ENCODE peak calls at places on chromosomes 16 and 17, in nine cellular contexts. A, T, B, I, P, Z, Q, D and N are unnamed samples.

GRCh38 chr17:75147878-75148546 is 6.3 kb downstream of the JPT1 start:
- DNase-seq in A (peak), T (no peak), B (peak), I (peak), P (no peak), Z (no peak), Q (no peak), D (no peak), N (no peak)

GRCh38 chr17:32142038-32142856 is at the start of gene RHOT1:
- DNase-seq in A (peak), T (peak), B (peak), I (peak), P (peak), Z (peak), Q (peak), D (peak), N (peak)

GRCh38 chr17:18004345-18004744 is 31.7 kb downstream of the DRC3 start:
- DNase-seq in A (no peak), T (no peak), B (no peak), I (no peak), P (no peak), Z (no peak), Q (no peak), D (no peak), N (no peak)

GRCh38 chr16:48317614-48318013 is 67.6 kb downstream of the SIAH1 start:
- DNase-seq in A (no peak), T (no peak), B (no peak), I (no peak), P (no peak), Z (no peak), Q (no peak), D (no peak), N (peak)

GRCh38 chr17:798246-798645 is 16.1 kb downstream of the MRM3 start:
- DNase-seq in A (no peak), T (no peak), B (no peak), I (no peak), P (no peak), Z (no peak), Q (no peak), D (no peak), N (no peak)

GRCh38 chr17:77280304-77280910 is 139.6 kb downstream of the SEC14L1 start:
- DNase-seq in A (no peak), T (peak), B (peak), I (peak), P (no peak), Z (no peak), Q (no peak), D (peak), N (peak)

GRCh38 chr16:31177136-31177535 is 2.8 kb upstream of the FUS start:
- DNase-seq in A (no peak), T (no peak), B (no peak), I (no peak), P (no peak), Z (no peak), Q (no peak), D (no peak), N (peak)

GRCh38 chr17:7403043-7403901 is 625 bp downstream of the TMEM256 start:
- DNase-seq in A (no peak), T (peak), B (peak), I (peak), P (peak), Z (peak), Q (peak), D (peak), N (no peak)

GRCh38 chr16:68126395-68126794 is 41.2 kb downstream of the NFATC3 start:
- DNase-seq in A (no peak), T (no peak), B (no peak), I (no peak), P (no peak), Z (no peak), Q (no peak), D (no peak), N (no peak)

GRCh38 chr17:5237541-5238016 is 2.9 kb upstream of the SCIMP start:
- DNase-seq in A (peak), T (peak), B (peak), I (peak), P (no peak), Z (peak), Q (peak), D (peak), N (peak)

GRCh38 chr16:16190546-16190945 is 32.7 kb downstream of the ABCC6 start:
- DNase-seq in A (no peak), T (no peak), B (no peak), I (no peak), P (no peak), Z (no peak), Q (no peak), D (no peak), N (no peak)

GRCh38 chr16:64858076-64858475 is 263.8 kb downstream of the CDH11 start:
- DNase-seq in A (no peak), T (no peak), B (no peak), I (no peak), P (no peak), Z (no peak), Q (no peak), D (no peak), N (no peak)

GRCh38 chr17:60165223-60165622 is 15.4 kb downstream of the CA4 start:
- DNase-seq in A (no peak), T (no peak), B (no peak), I (no peak), P (peak), Z (no peak), Q (no peak), D (no peak), N (no peak)
- TF ChIP-seq CTCF in A (no peak), T (no peak), B (no peak), I (no peak), P (no peak), Z (no peak), Q (no peak), D (no peak), N (no peak)

GRCh38 chr16:84207266-84207665 is 16.3 kb downstream of the ADAD2 start:
- DNase-seq in A (no peak), T (no peak), B (no peak), I (no peak), P (no peak), Z (no peak), Q (no peak), D (no peak), N (no peak)

GRCh38 chr16:84209989-84210388 is 19.0 kb downstream of the ADAD2 start:
- DNase-seq in A (no peak), T (no peak), B (no peak), I (no peak), P (no peak), Z (no peak), Q (no peak), D (no peak), N (no peak)

GRCh38 chr16:84207869-84208268 is 16.9 kb downstream of the ADAD2 start:
- DNase-seq in A (no peak), T (no peak), B (no peak), I (no peak), P (no peak), Z (no peak), Q (no peak), D (no peak), N (no peak)

GRCh38 chr16:84205976-84206691 is 15.2 kb downstream of the ADAD2 start:
- DNase-seq in A (no peak), T (no peak), B (no peak), I (no peak), P (no peak), Z (no peak), Q (no peak), D (no peak), N (no peak)
- TF ChIP-seq CTCF in A (no peak), T (no peak), B (no peak), I (no peak), P (no peak), Z (no peak), Q (no peak), D (no peak), N (no peak)

GRCh38 chr16:1145383-1146100 is 7.4 kb upstream of the CACNA1H start:
- DNase-seq in A (no peak), T (no peak), B (no peak), I (no peak), P (no peak), Z (peak), Q (no peak), D (no peak), N (no peak)
- TF ChIP-seq CTCF in A (no peak), T (no peak), B (no peak), I (no peak), P (no peak), Z (no peak), Q (no peak), D (no peak), N (no peak)

DNA sequence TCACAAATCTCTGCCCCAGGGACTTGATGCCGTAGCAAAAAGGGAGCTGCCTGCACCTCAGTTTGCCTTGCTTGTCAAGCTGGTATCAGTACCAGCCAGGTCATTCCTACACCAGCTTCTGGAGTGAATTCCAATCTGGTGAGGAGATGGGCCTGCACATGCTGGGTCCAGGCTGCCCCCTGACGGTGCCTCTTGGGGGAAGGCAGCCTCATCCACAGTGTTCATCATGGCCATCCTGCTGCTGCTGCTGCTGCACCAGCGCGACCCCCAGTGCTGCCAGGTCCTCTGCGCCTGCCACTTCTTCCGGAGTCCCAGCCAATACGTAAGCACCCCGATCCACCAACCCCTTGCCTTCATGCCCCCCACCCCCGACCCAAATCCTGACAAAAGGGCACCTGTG is 8.3 kb downstream of the MRPL27 start:
- DNase-seq in A (no peak), T (no peak), B (no peak), I (no peak), P (peak), Z (peak), Q (no peak), D (no peak), N (no peak)
- TF ChIP-seq CTCF in A (no peak), T (peak), B (no peak), I (no peak), P (no peak), Z (no peak), Q (no peak), D (no peak), N (no peak)

DNA sequence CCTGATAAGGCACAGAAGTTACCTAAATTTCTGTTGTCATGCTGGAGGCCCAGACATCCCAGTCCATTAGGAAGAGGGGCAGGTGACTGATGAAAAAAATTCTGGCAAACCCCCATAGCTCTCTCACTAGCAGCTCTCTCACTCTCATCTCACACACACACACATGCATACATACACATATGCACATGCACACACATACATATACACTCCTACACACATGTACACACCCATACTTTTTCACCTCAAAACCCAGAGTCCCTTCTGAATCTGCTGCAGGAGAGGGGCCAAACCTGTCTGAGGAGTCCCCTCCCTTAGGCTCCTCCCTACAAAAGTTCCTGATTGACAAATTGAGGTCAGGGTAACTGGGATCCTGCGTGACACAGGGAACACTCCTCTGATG is 22.6 kb upstream of the SDR42E2 start:
- DNase-seq in A (no peak), T (no peak), B (no peak), I (no peak), P (no peak), Z (no peak), Q (no peak), D (no peak), N (no peak)
- TF ChIP-seq CTCF in A (no peak), T (no peak), B (no peak), I (no peak), P (no peak), Z (no peak), Q (no peak), D (no peak), N (no peak)

DNA sequence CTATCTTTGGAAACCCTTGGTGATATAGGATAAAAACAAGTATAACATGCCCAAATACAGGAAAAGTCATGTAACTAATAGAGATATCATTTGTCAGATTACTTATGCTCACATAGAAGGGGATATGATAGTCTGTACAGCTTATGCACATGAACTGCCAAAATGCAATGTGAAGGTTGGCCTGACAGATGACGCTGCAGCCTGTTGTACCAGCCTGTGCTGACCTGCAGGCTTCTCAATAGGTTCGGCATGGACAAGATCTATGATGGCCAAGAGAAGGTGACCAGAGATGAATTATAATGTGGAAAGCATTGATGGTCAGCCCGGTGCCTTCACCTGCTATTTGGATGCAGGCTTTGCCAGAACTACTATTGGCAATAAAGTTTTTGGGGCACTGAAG is 12.7 kb downstream of the WFIKKN2 start:
- DNase-seq in A (no peak), T (no peak), B (no peak), I (no peak), P (no peak), Z (no peak), Q (no peak), D (no peak), N (no peak)
- TF ChIP-seq CTCF in A (no peak), T (no peak), B (no peak), I (no peak), P (no peak), Z (no peak), Q (no peak), D (no peak), N (no peak)

GRCh38 chr17:82107341-82107860 is 9.4 kb upstream of the FASN start:
- DNase-seq in A (peak), T (peak), B (no peak), I (no peak), P (peak), Z (no peak), Q (no peak), D (no peak), N (no peak)
- TF ChIP-seq CTCF in A (no peak), T (peak), B (no peak), I (no peak), P (no peak), Z (peak), Q (no peak), D (no peak), N (no peak)

GRCh38 chr17:65933290-65933689 is 258.6 kb downstream of the CEP112 start:
- DNase-seq in A (no peak), T (no peak), B (no peak), I (no peak), P (no peak), Z (no peak), Q (no peak), D (no peak), N (no peak)

GRCh38 chr17:65936013-65936412 is 255.9 kb downstream of the CEP112 start:
- DNase-seq in A (no peak), T (no peak), B (no peak), I (no peak), P (no peak), Z (no peak), Q (no peak), D (no peak), N (peak)

GRCh38 chr17:65930140-65930715 is 261.7 kb downstream of the CEP112 start:
- DNase-seq in A (no peak), T (no peak), B (no peak), I (no peak), P (no peak), Z (no peak), Q (no peak), D (no peak), N (no peak)

GRCh38 chr17:65926599-65926998 is 265.3 kb downstream of the CEP112 start:
- DNase-seq in A (no peak), T (no peak), B (no peak), I (no peak), P (no peak), Z (no peak), Q (no peak), D (no peak), N (no peak)

DNA sequence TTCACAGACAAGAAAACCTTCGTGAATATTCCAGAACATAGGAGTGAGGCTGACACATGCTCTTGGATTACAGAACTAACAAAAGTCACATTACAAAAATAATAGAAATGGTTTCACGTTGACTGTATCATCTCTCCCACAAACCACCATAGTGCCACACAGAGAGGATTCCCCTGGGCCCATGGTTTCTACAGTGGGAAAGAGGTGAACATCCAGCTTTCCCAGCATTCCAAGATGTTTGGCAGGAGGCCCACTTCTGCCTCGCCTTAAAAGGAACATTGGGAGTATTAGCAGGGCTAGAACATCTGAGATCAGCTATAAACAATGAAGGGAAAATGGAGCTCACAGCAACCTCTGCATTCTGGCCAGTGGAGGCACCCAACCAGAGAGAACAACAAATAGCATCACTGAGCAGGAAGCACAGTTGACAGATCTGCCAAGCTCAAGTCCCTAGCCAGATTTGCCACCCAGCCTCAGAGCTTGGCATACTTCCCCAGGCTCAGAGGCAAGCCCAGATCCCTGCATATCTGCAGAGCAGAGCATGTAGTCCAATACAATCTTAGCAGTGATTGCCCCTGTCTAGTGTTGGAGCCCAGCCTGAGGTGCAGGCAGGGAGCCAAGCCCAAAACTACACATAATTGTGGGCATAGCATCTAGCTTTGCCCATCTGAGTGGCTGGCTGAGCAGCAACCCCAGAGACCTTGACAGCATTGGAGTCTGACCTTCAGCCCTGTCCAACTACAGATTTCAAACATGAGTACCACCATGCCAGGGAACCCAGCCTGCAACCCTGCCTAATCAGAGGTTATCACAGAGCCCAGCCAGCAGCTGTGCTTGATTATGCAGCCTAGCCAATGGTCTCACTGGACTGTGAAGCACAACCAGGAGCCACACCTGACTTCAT is 260.4 kb downstream of the CEP112 start:
- DNase-seq in A (no peak), T (no peak), B (no peak), I (no peak), P (no peak), Z (no peak), Q (no peak), D (no peak), N (no peak)
- TF ChIP-seq CTCF in A (no peak), T (no peak), B (no peak), I (no peak), P (no peak), Z (no peak), Q (no peak), D (no peak), N (no peak)